ENCODE peak calls at places on chromosomes 5 and 9, in eight cellular contexts. One of them, this sample, is unnamed.
A peak's percentile ranks its signal among the peaks of the same experiment; 100 is the strongest.

GRCh38 chr5:131413605-131414559 is 150.0 kb downstream of the CDC42SE2 start:
- DNase-seq in H1: no peak
- DNase-seq in uterus: no peak
- DNase-seq in endodermal cell: no peak
- DNase-seq in astrocyte: no peak
- DNase-seq in body of pancreas: no peak
- DNase-seq in SK-N-SH: no peak
- DNase-seq in sigmoid colon: no peak
- DNase-seq in this sample: no peak

GRCh38 chr5:18772475-18772874 is 1138.2 kb downstream of the TAF11L14 start:
- DNase-seq in H1: no peak
- DNase-seq in sigmoid colon: no peak
- DNase-seq in uterus: no peak
- DNase-seq in astrocyte: peak; percentile 23
- DNase-seq in SK-N-SH: no peak
- DNase-seq in endodermal cell: peak; percentile 60
- DNase-seq in body of pancreas: peak; percentile 18
- DNase-seq in this sample: no peak

GRCh38 chr5:99317136-99317535 is 388.3 kb upstream of the CHD1 start:
- DNase-seq in astrocyte: no peak
- DNase-seq in SK-N-SH: no peak
- DNase-seq in body of pancreas: no peak
- DNase-seq in H1: no peak
- DNase-seq in uterus: no peak
- DNase-seq in sigmoid colon: no peak
- DNase-seq in endodermal cell: no peak
- DNase-seq in this sample: no peak

GRCh38 chr9:83449166-83449565 is 89.0 kb downstream of the FRMD3 start:
- DNase-seq in astrocyte: no peak
- DNase-seq in body of pancreas: no peak
- DNase-seq in H1: no peak
- DNase-seq in SK-N-SH: peak; percentile 80
- DNase-seq in endodermal cell: no peak
- DNase-seq in sigmoid colon: peak; percentile 76
- DNase-seq in uterus: no peak
- DNase-seq in this sample: no peak

GRCh38 chr5:81817086-81817485 is 66.2 kb upstream of the SSBP2 start:
- DNase-seq in SK-N-SH: no peak
- DNase-seq in uterus: no peak
- DNase-seq in sigmoid colon: no peak
- DNase-seq in astrocyte: no peak
- DNase-seq in endodermal cell: no peak
- DNase-seq in body of pancreas: no peak
- DNase-seq in H1: no peak
- DNase-seq in this sample: no peak

GRCh38 chr5:144598451-144599068 is 427.9 kb downstream of the KCTD16 start:
- DNase-seq in endodermal cell: peak; percentile 61
- DNase-seq in body of pancreas: peak; percentile 74
- DNase-seq in astrocyte: no peak
- DNase-seq in sigmoid colon: no peak
- DNase-seq in H1: no peak
- DNase-seq in SK-N-SH: peak; percentile 9
- DNase-seq in uterus: no peak
- DNase-seq in this sample: no peak

GRCh38 chr5:168951341-168951740 is 349.6 kb downstream of the SLIT3 start:
- DNase-seq in H1: no peak
- DNase-seq in endodermal cell: no peak
- DNase-seq in astrocyte: no peak
- DNase-seq in sigmoid colon: no peak
- DNase-seq in SK-N-SH: no peak
- DNase-seq in uterus: peak; percentile 28
- DNase-seq in body of pancreas: no peak
- DNase-seq in this sample: no peak

GRCh38 chr9:91060520-91061343 is 259.1 kb downstream of the SYK start:
- DNase-seq in endodermal cell: no peak
- DNase-seq in astrocyte: peak; percentile 96
- DNase-seq in uterus: peak; percentile 69
- DNase-seq in H1: no peak
- DNase-seq in body of pancreas: peak; percentile 46
- DNase-seq in SK-N-SH: no peak
- DNase-seq in sigmoid colon: peak; percentile 79
- DNase-seq in this sample: peak; percentile 44

GRCh38 chr5:88690619-88691560 is 192.1 kb downstream of the MEF2C start:
- DNase-seq in SK-N-SH: peak; percentile 81
- DNase-seq in H1: no peak
- DNase-seq in endodermal cell: peak; percentile 91
- DNase-seq in sigmoid colon: peak; percentile 82
- DNase-seq in uterus: peak; percentile 61
- DNase-seq in body of pancreas: peak; percentile 73
- DNase-seq in astrocyte: peak; percentile 48
- DNase-seq in this sample: peak; percentile 70

GRCh38 chr5:154813736-154814135 is 36.7 kb downstream of the FAXDC2 start:
- DNase-seq in astrocyte: no peak
- DNase-seq in endodermal cell: no peak
- DNase-seq in H1: no peak
- DNase-seq in body of pancreas: no peak
- DNase-seq in sigmoid colon: no peak
- DNase-seq in uterus: no peak
- DNase-seq in SK-N-SH: no peak
- DNase-seq in this sample: no peak

GRCh38 chr5:93600409-93601052 is 17.5 kb downstream of the NR2F1 start:
- DNase-seq in body of pancreas: no peak
- DNase-seq in uterus: no peak
- DNase-seq in astrocyte: peak; percentile 61
- DNase-seq in H1: no peak
- DNase-seq in sigmoid colon: no peak
- DNase-seq in SK-N-SH: no peak
- DNase-seq in endodermal cell: no peak
- DNase-seq in this sample: no peak

GRCh38 chr5:134082264-134082992 is 32.1 kb upstream of the TCF7 start:
- DNase-seq in endodermal cell: no peak
- DNase-seq in astrocyte: peak; percentile 41
- DNase-seq in uterus: no peak
- DNase-seq in sigmoid colon: no peak
- DNase-seq in H1: no peak
- DNase-seq in SK-N-SH: no peak
- DNase-seq in body of pancreas: no peak
- DNase-seq in this sample: no peak

GRCh38 chr5:96745025-96745424 is 62.7 kb downstream of the ERAP1 start:
- DNase-seq in sigmoid colon: no peak
- DNase-seq in H1: no peak
- DNase-seq in astrocyte: no peak
- DNase-seq in SK-N-SH: no peak
- DNase-seq in endodermal cell: no peak
- DNase-seq in uterus: no peak
- DNase-seq in body of pancreas: no peak
- DNase-seq in this sample: no peak

GRCh38 chr9:15509931-15510788 is 610 bp downstream of the PSIP1 start:
- DNase-seq in uterus: peak; percentile 45
- DNase-seq in SK-N-SH: peak; percentile 86
- DNase-seq in astrocyte: no peak
- DNase-seq in H1: no peak
- DNase-seq in body of pancreas: no peak
- DNase-seq in sigmoid colon: peak; percentile 67
- DNase-seq in endodermal cell: peak; percentile 78
- DNase-seq in this sample: peak; percentile 56

GRCh38 chr5:26700759-26701384 is 337.5 kb downstream of the CDH9 start:
- DNase-seq in astrocyte: no peak
- DNase-seq in endodermal cell: peak; percentile 82
- DNase-seq in H1: no peak
- DNase-seq in SK-N-SH: peak; percentile 38
- DNase-seq in uterus: no peak
- DNase-seq in body of pancreas: no peak
- DNase-seq in sigmoid colon: no peak
- DNase-seq in this sample: no peak

GRCh38 chr5:122908662-122909061 is 63.2 kb downstream of the SNX24 start:
- DNase-seq in body of pancreas: no peak
- DNase-seq in uterus: no peak
- DNase-seq in endodermal cell: no peak
- DNase-seq in SK-N-SH: no peak
- DNase-seq in astrocyte: peak; percentile 2
- DNase-seq in H1: no peak
- DNase-seq in sigmoid colon: no peak
- DNase-seq in this sample: no peak

DNA sequence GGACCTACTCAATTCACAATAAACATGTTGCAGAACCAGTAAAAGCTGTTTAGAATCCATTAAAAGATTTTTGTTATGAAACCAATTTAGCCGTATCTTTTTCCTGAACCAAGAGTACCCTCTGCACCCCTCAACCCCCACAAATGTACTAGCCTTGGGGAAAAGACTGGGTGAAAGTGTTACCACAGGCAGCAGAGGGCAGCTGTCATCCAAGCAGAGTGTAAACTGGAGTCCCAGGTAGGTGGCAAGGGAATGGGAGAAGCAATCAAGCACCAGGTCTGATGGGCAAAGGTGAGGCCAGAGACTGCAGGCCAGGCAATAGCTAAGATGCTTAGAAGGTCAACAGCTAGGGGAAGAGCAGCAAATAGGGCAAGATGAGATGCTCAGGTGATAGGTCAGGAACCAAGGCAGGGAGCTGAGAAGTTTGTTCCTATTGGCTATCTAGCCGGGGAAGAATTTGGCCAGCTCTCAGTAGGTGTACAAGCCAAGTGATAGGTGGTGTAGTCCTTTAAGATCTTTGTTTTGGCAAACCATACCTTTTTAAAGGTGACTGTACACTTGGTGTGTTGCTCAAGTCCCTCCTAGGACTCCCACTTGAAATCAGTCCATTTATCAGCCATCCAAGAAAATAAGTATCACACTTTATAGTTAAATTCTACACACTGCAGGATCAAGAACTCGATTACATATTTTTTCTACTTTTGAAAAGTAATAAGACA is 77.8 kb upstream of the CCDC112 start:
- DNase-seq in astrocyte: no peak
- DNase-seq in SK-N-SH: no peak
- DNase-seq in H1: no peak
- DNase-seq in uterus: no peak
- DNase-seq in body of pancreas: peak; percentile 35
- DNase-seq in sigmoid colon: no peak
- DNase-seq in endodermal cell: no peak
- DNase-seq in this sample: no peak
- TF ChIP-seq CTCF in astrocyte: no peak
- TF ChIP-seq CTCF in SK-N-SH: peak; percentile 12
- TF ChIP-seq CTCF in H1: peak; percentile 42
- TF ChIP-seq CTCF in uterus: no peak
- TF ChIP-seq CTCF in body of pancreas: peak; percentile 52
- TF ChIP-seq CTCF in sigmoid colon: no peak
- TF ChIP-seq CTCF in endodermal cell: peak; percentile 55
- TF ChIP-seq CTCF in this sample: no peak

DNA sequence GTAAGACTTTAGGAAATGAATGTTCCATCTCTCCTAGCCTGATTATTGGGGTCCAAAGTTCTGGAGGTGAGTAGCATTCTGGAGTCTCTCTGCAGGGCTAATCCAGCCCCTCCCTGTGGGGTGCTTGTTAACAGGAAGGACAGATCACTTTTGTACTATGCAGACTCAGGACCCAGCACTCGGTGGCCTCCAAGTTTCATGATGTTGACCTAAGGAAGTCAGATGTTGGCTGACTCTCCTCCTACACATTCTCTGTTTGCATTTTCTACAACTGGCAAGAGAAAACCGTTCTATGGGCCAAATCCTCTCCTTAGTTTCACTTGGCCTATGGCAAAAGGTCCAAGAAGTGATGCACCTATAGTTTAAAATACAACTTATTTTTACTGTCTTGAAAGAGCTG is 5.5 kb upstream of the PDE8B start:
- DNase-seq in uterus: no peak
- DNase-seq in endodermal cell: no peak
- DNase-seq in sigmoid colon: no peak
- DNase-seq in astrocyte: no peak
- DNase-seq in body of pancreas: no peak
- DNase-seq in SK-N-SH: no peak
- DNase-seq in H1: no peak
- DNase-seq in this sample: no peak
- H3K4me1 ChIP-seq in uterus: no peaks in the 10 kb centered on the region
- H3K4me1 ChIP-seq in endodermal cell: peaks cover 10% of the 10 kb centered on the region
- H3K4me1 ChIP-seq in sigmoid colon: peaks cover 4% of the 10 kb centered on the region
- H3K4me1 ChIP-seq in astrocyte: no peaks in the 10 kb centered on the region
- H3K4me1 ChIP-seq in body of pancreas: peaks cover 3% of the 10 kb centered on the region
- H3K4me1 ChIP-seq in SK-N-SH: no peaks in the 10 kb centered on the region
- H3K4me1 ChIP-seq in H1: no peaks in the 10 kb centered on the region
- H3K4me1 ChIP-seq in this sample: no peaks in the 10 kb centered on the region

GRCh38 chr5:35860686-35861085 is 4.0 kb downstream of the IL7R start:
- DNase-seq in body of pancreas: no peak
- DNase-seq in endodermal cell: no peak
- DNase-seq in sigmoid colon: no peak
- DNase-seq in H1: no peak
- DNase-seq in astrocyte: peak; percentile 61
- DNase-seq in uterus: no peak
- DNase-seq in SK-N-SH: no peak
- DNase-seq in this sample: no peak

GRCh38 chr5:35863159-35863558 is 6.5 kb downstream of the IL7R start:
- DNase-seq in sigmoid colon: no peak
- DNase-seq in body of pancreas: no peak
- DNase-seq in astrocyte: no peak
- DNase-seq in SK-N-SH: no peak
- DNase-seq in uterus: no peak
- DNase-seq in H1: no peak
- DNase-seq in endodermal cell: no peak
- DNase-seq in this sample: no peak

GRCh38 chr5:35862126-35862525 is 5.4 kb downstream of the IL7R start:
- DNase-seq in body of pancreas: no peak
- DNase-seq in uterus: no peak
- DNase-seq in SK-N-SH: no peak
- DNase-seq in endodermal cell: no peak
- DNase-seq in H1: no peak
- DNase-seq in sigmoid colon: no peak
- DNase-seq in astrocyte: no peak
- DNase-seq in this sample: no peak

GRCh38 chr5:35859101-35859661 is 2.5 kb downstream of the IL7R start:
- DNase-seq in astrocyte: peak; percentile 60
- DNase-seq in endodermal cell: no peak
- DNase-seq in H1: no peak
- DNase-seq in sigmoid colon: no peak
- DNase-seq in SK-N-SH: no peak
- DNase-seq in uterus: no peak
- DNase-seq in body of pancreas: no peak
- DNase-seq in this sample: no peak

GRCh38 chr5:35861718-35862117 is 5.0 kb downstream of the IL7R start:
- DNase-seq in astrocyte: peak; percentile 41
- DNase-seq in uterus: no peak
- DNase-seq in endodermal cell: no peak
- DNase-seq in body of pancreas: no peak
- DNase-seq in sigmoid colon: no peak
- DNase-seq in SK-N-SH: no peak
- DNase-seq in H1: no peak
- DNase-seq in this sample: no peak
- H3K36me3 ChIP-seq in astrocyte: no peaks in the 10 kb centered on the region
- H3K36me3 ChIP-seq in uterus: no peaks in the 10 kb centered on the region
- H3K36me3 ChIP-seq in endodermal cell: no peaks in the 10 kb centered on the region
- H3K36me3 ChIP-seq in body of pancreas: no peaks in the 10 kb centered on the region
- H3K36me3 ChIP-seq in sigmoid colon: no peaks in the 10 kb centered on the region
- H3K36me3 ChIP-seq in SK-N-SH: peaks cover 15% of the 10 kb centered on the region
- H3K36me3 ChIP-seq in H1: no peaks in the 10 kb centered on the region
- H3K36me3 ChIP-seq in this sample: no peaks in the 10 kb centered on the region

DNA sequence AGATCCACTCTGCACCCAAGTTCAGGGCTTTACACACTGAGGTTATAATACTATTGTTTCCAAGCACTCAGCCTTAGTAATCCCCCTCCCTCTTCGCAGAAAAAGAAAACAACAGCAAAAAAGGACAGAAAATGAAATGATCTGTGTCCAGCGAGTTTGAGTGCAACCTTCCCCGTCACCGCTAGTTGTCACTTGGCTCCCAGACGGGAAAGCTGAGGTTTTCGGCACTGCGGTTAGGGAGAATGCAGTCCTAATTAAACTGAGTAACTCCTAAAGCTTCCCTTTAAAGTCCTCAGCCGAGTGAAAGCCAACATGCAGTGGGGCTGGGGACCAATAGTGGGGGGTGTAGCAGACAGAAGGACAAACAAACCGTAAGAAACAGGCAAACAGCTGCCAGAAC is 786 bp downstream of the GLRA1 start:
- DNase-seq in endodermal cell: peak; percentile 83
- DNase-seq in sigmoid colon: no peak
- DNase-seq in body of pancreas: no peak
- DNase-seq in astrocyte: no peak
- DNase-seq in H1: peak; percentile 25
- DNase-seq in SK-N-SH: peak; percentile 54
- DNase-seq in uterus: no peak
- DNase-seq in this sample: no peak
- TF ChIP-seq CTCF in endodermal cell: peak; percentile 78
- TF ChIP-seq CTCF in sigmoid colon: no peak
- TF ChIP-seq CTCF in body of pancreas: no peak
- TF ChIP-seq CTCF in astrocyte: peak; percentile 32
- TF ChIP-seq CTCF in H1: peak; percentile 62
- TF ChIP-seq CTCF in SK-N-SH: peak; percentile 41
- TF ChIP-seq CTCF in uterus: no peak
- TF ChIP-seq CTCF in this sample: no peak

This sample was measured in colonic mucosa.